ENCODE peak calls at places on chromosomes 2 and 18, in eight cellular contexts. S is RWPE1, V is DND-41, E is A549, Q is fibroblast of lung, O is GM12865, C is cardiac muscle cell, H is lung. X is an unnamed sample.
A peak's percentile ranks its signal among the peaks of the same experiment; 100 is the strongest.

GRCh38 chr18:54946149-54946581 is 13.1 kb downstream of the CCDC68 start:
- DNase-seq in H (peak; percentile 41), O (peak; percentile 30), C (peak; percentile 8), S (peak; percentile 20), V (peak; percentile 26), E (no peak), Q (peak; percentile 56), X (peak; percentile 16)

GRCh38 chr2:241063587-241063986 is 38.5 kb downstream of the MTERF4 start:
- DNase-seq in O (no peak), E (no peak), Q (no peak), V (no peak), H (peak; percentile 28), S (no peak), C (no peak), X (no peak)

GRCh38 chr2:172844021-172844420 is 108.4 kb downstream of the RAPGEF4 start:
- DNase-seq in H (no peak), V (no peak), Q (no peak), C (no peak), E (no peak), S (no peak), O (no peak), X (no peak)

GRCh38 chr2:215084080-215084479 is 54.3 kb downstream of the ABCA12 start:
- DNase-seq in C (no peak), Q (no peak), E (no peak), H (no peak), S (no peak), V (no peak), O (no peak), X (no peak)

GRCh38 chr2:133248264-133248663 is 320.0 kb downstream of the NCKAP5 start:
- DNase-seq in E (no peak), Q (no peak), V (no peak), S (no peak), C (no peak), H (no peak), O (no peak), X (no peak)

GRCh38 chr2:164841719-164842623 is at the start of gene COBLL1:
- DNase-seq in V (peak; percentile 47), Q (peak; percentile 44), O (peak; percentile 37), E (peak; percentile 69), C (peak; percentile 87), S (peak; percentile 73), H (peak; percentile 86), X (peak; percentile 37)

GRCh38 chr18:27956001-27956400 is 220.9 kb downstream of the CDH2 start:
- DNase-seq in V (no peak), Q (no peak), S (no peak), C (no peak), H (no peak), O (no peak), E (no peak), X (no peak)

GRCh38 chr18:69865656-69866241 is 81.9 kb downstream of the CD226 start:
- DNase-seq in C (no peak), H (no peak), V (no peak), E (no peak), S (no peak), O (no peak), Q (no peak), X (no peak)

GRCh38 chr2:195613922-195614321 is 43.1 kb upstream of the SLC39A10 start:
- DNase-seq in C (no peak), O (no peak), H (no peak), Q (peak; percentile 77), E (peak; percentile 47), V (no peak), S (peak; percentile 38), X (no peak)

GRCh38 chr2:125553768-125554167 is 1102.2 kb upstream of the GYPC start:
- DNase-seq in H (no peak), S (no peak), V (no peak), O (no peak), Q (no peak), C (no peak), E (no peak), X (no peak)

GRCh38 chr2:64952896-64953482 is 36.2 kb upstream of the SLC1A4 start:
- DNase-seq in O (no peak), Q (peak; percentile 96), E (peak; percentile 51), S (peak; percentile 48), C (no peak), H (no peak), V (no peak), X (no peak)

GRCh38 chr2:185219981-185220380 is 518.6 kb upstream of the FSIP2 start:
- DNase-seq in V (no peak), Q (no peak), H (no peak), C (no peak), O (no peak), S (peak; percentile 3), E (no peak), X (no peak)

GRCh38 chr2:211093743-211094303 is 537.4 kb downstream of the CPS1 start:
- DNase-seq in O (peak; percentile 23), E (no peak), H (no peak), S (peak; percentile 19), V (no peak), Q (no peak), C (peak; percentile 15), X (no peak)

GRCh38 chr18:46148810-46149209 is 44.6 kb downstream of the HAUS1 start:
- DNase-seq in O (peak; percentile 54), C (peak; percentile 80), S (peak; percentile 28), V (peak; percentile 70), H (peak; percentile 38), Q (peak; percentile 66), E (peak; percentile 31), X (peak; percentile 73)

GRCh38 chr2:65420712-65421431 is 11.5 kb downstream of the SPRED2 start:
- DNase-seq in O (peak; percentile 58), S (peak; percentile 26), Q (peak; percentile 50), E (peak; percentile 36), H (no peak), V (peak; percentile 68), C (no peak), X (no peak)

DNA sequence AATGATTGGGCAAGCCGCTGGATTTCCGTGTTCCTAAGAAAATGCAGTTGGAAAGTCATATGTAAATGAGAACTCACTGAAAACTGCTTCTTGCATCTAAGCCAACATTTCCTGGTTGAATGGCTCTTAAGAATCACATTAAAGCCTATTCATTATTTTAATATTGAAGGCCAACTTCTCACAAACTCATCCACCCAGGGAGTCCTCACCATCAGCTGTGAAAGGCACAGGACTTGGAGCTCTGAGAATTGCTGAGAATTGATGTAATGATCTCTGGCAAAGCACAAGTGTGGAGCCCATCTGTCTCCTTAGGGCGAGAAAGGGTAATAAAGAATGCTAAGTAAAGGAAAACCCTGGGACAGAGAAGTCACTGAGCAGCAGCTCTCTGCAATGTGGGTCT is 55.9 kb upstream of the APCDD1 start:
- DNase-seq in Q (no peak), E (no peak), V (no peak), H (peak; percentile 9), S (no peak), C (no peak), O (no peak), X (no peak)
- TF ChIP-seq CTCF in Q (no peak), E (no peak), V (no peak), H (no peak), S (no peak), C (no peak), O (no peak), X (no peak)

DNA sequence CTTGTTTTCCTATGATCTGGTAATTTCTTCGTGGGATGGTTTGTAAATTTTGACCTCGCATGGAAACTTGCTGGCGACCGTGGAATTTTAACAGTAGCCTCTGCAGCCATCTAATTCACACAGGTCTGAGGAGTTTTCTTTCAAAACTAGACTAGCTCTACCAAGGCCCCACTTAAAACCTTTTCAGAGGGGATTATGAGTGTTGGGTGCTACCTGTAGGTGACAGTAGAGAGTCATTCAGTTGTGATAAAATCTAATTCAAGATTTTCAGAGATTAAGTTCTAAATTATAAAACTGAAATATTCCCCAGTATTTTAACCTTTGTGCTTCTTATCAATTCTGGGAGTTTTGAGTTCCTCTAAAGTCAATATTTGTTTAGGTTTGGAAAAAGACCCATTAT is 31.0 kb downstream of the THSD7B start:
- DNase-seq in V (no peak), C (no peak), H (no peak), E (no peak), Q (no peak), O (no peak), S (no peak), X (no peak)
- TF ChIP-seq CTCF in V (peak; percentile 33), C (no peak), H (no peak), E (no peak), Q (no peak), O (peak; percentile 16), S (no peak), X (no peak)

GRCh38 chr2:74004212-74005182 is 19.8 kb downstream of the TET3 start:
- DNase-seq in C (no peak), V (no peak), O (no peak), S (no peak), Q (no peak), E (no peak), H (no peak), X (no peak)

GRCh38 chr2:74003494-74004211 is 18.9 kb downstream of the TET3 start:
- DNase-seq in S (peak; percentile 59), O (no peak), C (no peak), H (no peak), E (no peak), V (no peak), Q (peak; percentile 67), X (peak; percentile 21)

GRCh38 chr2:74001781-74002514 is 17.2 kb downstream of the TET3 start:
- DNase-seq in E (no peak), Q (no peak), O (no peak), S (no peak), V (no peak), H (no peak), C (no peak), X (no peak)

GRCh38 chr2:74001121-74001520 is 16.4 kb downstream of the TET3 start:
- DNase-seq in H (no peak), V (no peak), S (no peak), O (no peak), C (no peak), Q (no peak), E (no peak), X (peak; percentile 39)

GRCh38 chr2:74002515-74003391 is 18.0 kb downstream of the TET3 start:
- DNase-seq in S (peak; percentile 85), H (peak; percentile 73), V (peak; percentile 82), E (no peak), C (peak; percentile 94), O (peak; percentile 85), Q (peak; percentile 77), X (peak; percentile 82)
- TF ChIP-seq CTCF in S (no peak), H (no peak), V (peak; percentile 36), E (no peak), C (no peak), O (no peak), Q (no peak), X (no peak)

DNA sequence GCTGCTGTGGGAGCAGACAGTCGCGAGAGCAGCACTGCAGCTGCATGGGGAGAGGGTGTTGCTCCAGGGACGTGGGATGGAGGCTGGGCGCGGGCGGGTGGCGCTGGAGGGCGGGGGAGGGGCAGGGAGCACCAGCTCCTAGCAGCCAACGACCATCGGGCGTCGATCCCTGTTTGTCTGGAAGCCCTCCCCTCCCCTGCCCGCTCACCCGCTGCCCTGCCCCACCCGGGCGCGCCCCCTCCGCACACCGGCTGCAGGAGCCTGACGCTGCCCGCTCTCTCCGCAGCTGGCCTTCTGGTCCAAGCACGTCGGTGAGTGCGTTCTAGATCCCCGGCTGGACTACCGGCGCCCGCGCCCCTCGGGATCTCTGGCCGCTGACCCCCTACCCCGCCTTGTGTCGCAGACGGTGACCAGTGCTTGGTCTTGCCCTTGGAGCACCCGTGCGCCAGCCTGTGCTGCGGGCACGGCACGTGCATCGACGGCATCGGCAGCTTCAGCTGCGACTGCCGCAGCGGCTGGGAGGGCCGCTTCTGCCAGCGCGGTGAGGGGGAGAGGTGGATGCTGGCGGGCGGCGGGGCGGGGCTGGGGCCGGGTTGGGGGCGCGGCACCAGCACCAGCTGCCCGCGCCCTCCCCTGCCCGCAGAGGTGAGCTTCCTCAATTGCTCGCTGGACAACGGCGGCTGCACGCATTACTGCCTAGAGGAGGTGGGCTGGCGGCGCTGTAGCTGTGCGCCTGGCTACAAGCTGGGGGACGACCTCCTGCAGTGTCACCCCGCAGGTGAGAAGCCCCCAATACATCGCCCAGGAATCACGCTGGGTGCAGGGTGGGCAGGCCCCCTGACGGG is 4.6 kb downstream of the PROC start:
- DNase-seq in E (no peak), Q (no peak), V (peak; percentile 73), S (no peak), H (peak; percentile 29), C (peak; percentile 55), O (no peak), X (peak; percentile 31)
- TF ChIP-seq CTCF in E (peak; percentile 7), Q (no peak), V (peak; percentile 15), S (no peak), H (no peak), C (no peak), O (no peak), X (no peak)

X was measured in activated CD8-positive, alpha-beta T cell treated with anti-CD3 and anti-CD28 coated beads for 36 hours.